ENCODE peak calls at places on chromosomes 7 and 10, in eight cellular contexts. P is germinal center; H is activated effector memory CD4-positive, alpha-beta T cell treated with Interleukin-2 at 50 U/mL for 16 hours; X is foreskin melanocyte; T is H9; E is ovary; C is BJ; D is heart left ventricle. S is an unnamed sample.

GRCh38 chr7:3520206-3520605 is 219.2 kb downstream of the SDK1 start:
- DNase-seq in P (no peak), H (no peak), X (no peak), T (no peak), E (no peak), C (no peak), D (no peak), S (no peak)

GRCh38 chr10:61752111-61753011 is 89.6 kb downstream of the CABCOCO1 start:
- DNase-seq in P (no peak), H (no peak), X (peak; percentile 59), T (no peak), E (no peak), C (no peak), D (no peak), S (peak; percentile 69)

GRCh38 chr7:25786958-25787730 is 364.9 kb upstream of the NFE2L3 start:
- DNase-seq in P (no peak), H (no peak), X (no peak), T (no peak), E (no peak), C (no peak), D (no peak), S (no peak)

GRCh38 chr7:139095194-139095659 is 14.3 kb downstream of the ZC3HAV1 start:
- DNase-seq in P (peak; percentile 83), H (peak; percentile 78), X (no peak), T (peak; percentile 38), E (no peak), C (no peak), D (peak; percentile 72), S (peak; percentile 33)

GRCh38 chr10:132939957-132940790 is 2.2 kb downstream of the CFAP46 start:
- DNase-seq in P (peak; percentile 58), H (no peak), X (peak; percentile 4), T (peak; percentile 59), E (no peak), C (no peak), D (peak; percentile 62), S (peak; percentile 68)

GRCh38 chr7:101912711-101913110 is 95.3 kb downstream of the CUX1 start:
- DNase-seq in P (no peak), H (no peak), X (no peak), T (no peak), E (peak; percentile 61), C (no peak), D (no peak), S (no peak)

GRCh38 chr7:152395115-152395514 is 40.7 kb downstream of the KMT2C start:
- DNase-seq in P (no peak), H (no peak), X (no peak), T (no peak), E (no peak), C (no peak), D (no peak), S (peak; percentile 33)

GRCh38 chr10:5905854-5906507 is 15.9 kb downstream of the FBH1 start:
- DNase-seq in P (no peak), H (no peak), X (no peak), T (no peak), E (no peak), C (no peak), D (peak; percentile 71), S (peak; percentile 41)

GRCh38 chr10:113872139-113873030 is 17.9 kb downstream of the NHLRC2 start:
- DNase-seq in P (no peak), H (no peak), X (no peak), T (no peak), E (no peak), C (no peak), D (no peak), S (peak; percentile 43)

GRCh38 chr10:78717200-78717599 is 351.6 kb upstream of the ZMIZ1 start:
- DNase-seq in P (no peak), H (no peak), X (no peak), T (no peak), E (no peak), C (peak; percentile 24), D (no peak), S (no peak)

GRCh38 chr10:98074315-98074911 is 44.0 kb upstream of the CRTAC1 start:
- DNase-seq in P (no peak), H (no peak), X (peak; percentile 8), T (no peak), E (no peak), C (no peak), D (no peak), S (peak; percentile 45)

GRCh38 chr7:101235522-101235921 is 2.1 kb downstream of the CLDN15 start:
- DNase-seq in P (no peak), H (no peak), X (no peak), T (no peak), E (no peak), C (no peak), D (no peak), S (no peak)

GRCh38 chr10:75932921-75933320 is 501.5 kb downstream of the LRMDA start:
- DNase-seq in P (no peak), H (no peak), X (no peak), T (no peak), E (no peak), C (no peak), D (no peak), S (no peak)

GRCh38 chr10:22606164-22606614 is 108.2 kb downstream of the PIP4K2A start:
- DNase-seq in P (peak; percentile 58), H (peak; percentile 32), X (peak; percentile 91), T (no peak), E (no peak), C (no peak), D (no peak), S (peak; percentile 56)

GRCh38 chr10:108204528-108205313 is 1040.2 kb upstream of the SORCS1 start:
- DNase-seq in P (no peak), H (no peak), X (peak; percentile 24), T (peak; percentile 59), E (no peak), C (no peak), D (no peak), S (no peak)

GRCh38 chr10:84452006-84452405 is 123.6 kb downstream of the CCSER2 start:
- DNase-seq in P (no peak), H (no peak), X (peak; percentile 42), T (no peak), E (no peak), C (no peak), D (no peak), S (no peak)

GRCh38 chr7:15837627-15838026 is 151.1 kb upstream of the MEOX2 start:
- DNase-seq in P (no peak), H (no peak), X (no peak), T (no peak), E (no peak), C (no peak), D (no peak), S (no peak)

GRCh38 chr7:73865738-73866445 is 4.9 kb downstream of the TMEM270 start:
- DNase-seq in P (peak; percentile 36), H (no peak), X (peak; percentile 20), T (peak; percentile 42), E (peak; percentile 49), C (no peak), D (no peak), S (peak; percentile 75)

GRCh38 chr10:21740989-21741388 is 207.0 kb downstream of the MLLT10 start:
- DNase-seq in P (no peak), H (peak; percentile 21), X (no peak), T (no peak), E (no peak), C (no peak), D (no peak), S (no peak)

GRCh38 chr7:38476764-38477163 is 154.4 kb downstream of the AMPH start:
- DNase-seq in P (no peak), H (no peak), X (no peak), T (no peak), E (no peak), C (no peak), D (no peak), S (no peak)

GRCh38 chr10:132687181-132687892 is 98.6 kb downstream of the NKX6-2 start:
- DNase-seq in P (no peak), H (no peak), X (no peak), T (peak; percentile 21), E (no peak), C (no peak), D (no peak), S (no peak)

GRCh38 chr7:22718200-22718711 is 8.7 kb upstream of the IL6 start:
- DNase-seq in P (no peak), H (no peak), X (no peak), T (no peak), E (no peak), C (peak; percentile 76), D (no peak), S (peak; percentile 87)

GRCh38 chr10:96758423-96758822 is 38.1 kb upstream of the PIK3AP1 start:
- DNase-seq in P (peak; percentile 38), H (no peak), X (no peak), T (no peak), E (no peak), C (no peak), D (no peak), S (peak; percentile 40)

GRCh38 chr10:99329238-99329890 is at the start of gene CNNM1:
- DNase-seq in P (peak; percentile 9), H (no peak), X (peak; percentile 24), T (peak; percentile 72), E (peak; percentile 40), C (no peak), D (no peak), S (peak; percentile 5)

GRCh38 chr7:50509459-50509858 is 55.7 kb downstream of the DDC start:
- DNase-seq in P (no peak), H (no peak), X (no peak), T (no peak), E (no peak), C (peak; percentile 11), D (no peak), S (no peak)

GRCh38 chr7:47582748-47583740 is 1.1 kb upstream of the TNS3 start:
- DNase-seq in P (no peak), H (no peak), X (no peak), T (no peak), E (peak; percentile 68), C (no peak), D (no peak), S (no peak)

GRCh38 chr10:30002438-30003266 is 56.7 kb downstream of the JCAD start:
- DNase-seq in P (peak; percentile 60), H (peak; percentile 33), X (peak; percentile 14), T (peak; percentile 92), E (peak; percentile 73), C (peak; percentile 2), D (peak; percentile 86), S (peak; percentile 93)

GRCh38 chr10:812787-813186 is 118.7 kb downstream of the LARP4B start:
- DNase-seq in P (no peak), H (no peak), X (no peak), T (no peak), E (no peak), C (no peak), D (no peak), S (no peak)

GRCh38 chr10:127243490-127244272 is 47.3 kb upstream of the INSYN2A start:
- DNase-seq in P (no peak), H (no peak), X (peak; percentile 24), T (peak; percentile 68), E (no peak), C (no peak), D (no peak), S (peak; percentile 76)

GRCh38 chr7:17660116-17660515 is 280.2 kb downstream of the SNX13 start:
- DNase-seq in P (no peak), H (no peak), X (no peak), T (no peak), E (no peak), C (peak; percentile 66), D (no peak), S (no peak)

GRCh38 chr10:5576780-5577472 is 52.2 kb downstream of the CALML3 start:
- DNase-seq in P (no peak), H (no peak), X (no peak), T (no peak), E (no peak), C (no peak), D (peak; percentile 40), S (no peak)

GRCh38 chr7:117979954-117980497 is 106.8 kb upstream of the CTTNBP2 start:
- DNase-seq in P (no peak), H (no peak), X (no peak), T (no peak), E (no peak), C (no peak), D (no peak), S (no peak)

GRCh38 chr10:93608421-93608820 is 3.9 kb upstream of the PDE6C start:
- DNase-seq in P (no peak), H (no peak), X (no peak), T (no peak), E (no peak), C (no peak), D (no peak), S (no peak)

S was measured in dermis blood vessel endothelial cell.